ENCODE peak calls at places on chromosome 1, in five cellular contexts. One of them, this sample, is unnamed.

GRCh38 chr1:9909222-9910046 is 635 bp downstream of the CTNNBIP1 start:
- DNase-seq in fibroblast of lung: peak; percentile 36
- DNase-seq in sciatic nerve: peak; percentile 72
- DNase-seq in lower leg skin: no peak
- DNase-seq in stimulated activated CD8-positive, alpha-beta memory T cell treated with anti-CD3 and anti-CD28 coated beads, Interleukin-12 subunit alpha, Interleukin-12 subunit beta, amount 100 ng/mL, for 4 hours: peak; percentile 6
- DNase-seq in this sample: peak; percentile 49

GRCh38 chr1:15430787-15431570 is 7.3 kb upstream of the CTRC start:
- DNase-seq in lower leg skin: peak; percentile 49
- DNase-seq in sciatic nerve: peak; percentile 87
- DNase-seq in stimulated activated CD8-positive, alpha-beta memory T cell treated with anti-CD3 and anti-CD28 coated beads, Interleukin-12 subunit alpha, Interleukin-12 subunit beta, amount 100 ng/mL, for 4 hours: peak; percentile 56
- DNase-seq in fibroblast of lung: no peak
- DNase-seq in this sample: peak; percentile 70

GRCh38 chr1:33696962-33697361 is 166.9 kb upstream of the HMGB4 start:
- DNase-seq in sciatic nerve: no peak
- DNase-seq in stimulated activated CD8-positive, alpha-beta memory T cell treated with anti-CD3 and anti-CD28 coated beads, Interleukin-12 subunit alpha, Interleukin-12 subunit beta, amount 100 ng/mL, for 4 hours: no peak
- DNase-seq in lower leg skin: no peak
- DNase-seq in fibroblast of lung: no peak
- DNase-seq in this sample: no peak

GRCh38 chr1:109111386-109112055 is 2.4 kb upstream of the ELAPOR1 start:
- DNase-seq in fibroblast of lung: no peak
- DNase-seq in sciatic nerve: no peak
- DNase-seq in lower leg skin: no peak
- DNase-seq in stimulated activated CD8-positive, alpha-beta memory T cell treated with anti-CD3 and anti-CD28 coated beads, Interleukin-12 subunit alpha, Interleukin-12 subunit beta, amount 100 ng/mL, for 4 hours: no peak
- DNase-seq in this sample: no peak

GRCh38 chr1:53640696-53641065 is 98.3 kb downstream of the GLIS1 start:
- DNase-seq in stimulated activated CD8-positive, alpha-beta memory T cell treated with anti-CD3 and anti-CD28 coated beads, Interleukin-12 subunit alpha, Interleukin-12 subunit beta, amount 100 ng/mL, for 4 hours: no peak
- DNase-seq in lower leg skin: no peak
- DNase-seq in fibroblast of lung: no peak
- DNase-seq in sciatic nerve: peak; percentile 17
- DNase-seq in this sample: no peak

GRCh38 chr1:201119826-201120225 is 7.2 kb downstream of the ASCL5 start:
- DNase-seq in sciatic nerve: no peak
- DNase-seq in fibroblast of lung: no peak
- DNase-seq in lower leg skin: no peak
- DNase-seq in stimulated activated CD8-positive, alpha-beta memory T cell treated with anti-CD3 and anti-CD28 coated beads, Interleukin-12 subunit alpha, Interleukin-12 subunit beta, amount 100 ng/mL, for 4 hours: no peak
- DNase-seq in this sample: no peak

GRCh38 chr1:86380257-86380861 is 15.8 kb downstream of the ODF2L start:
- DNase-seq in fibroblast of lung: peak; percentile 74
- DNase-seq in lower leg skin: no peak
- DNase-seq in sciatic nerve: no peak
- DNase-seq in stimulated activated CD8-positive, alpha-beta memory T cell treated with anti-CD3 and anti-CD28 coated beads, Interleukin-12 subunit alpha, Interleukin-12 subunit beta, amount 100 ng/mL, for 4 hours: no peak
- DNase-seq in this sample: no peak

GRCh38 chr1:185894806-185895205 is 160.6 kb downstream of the HMCN1 start:
- DNase-seq in fibroblast of lung: peak; percentile 59
- DNase-seq in lower leg skin: no peak
- DNase-seq in stimulated activated CD8-positive, alpha-beta memory T cell treated with anti-CD3 and anti-CD28 coated beads, Interleukin-12 subunit alpha, Interleukin-12 subunit beta, amount 100 ng/mL, for 4 hours: no peak
- DNase-seq in sciatic nerve: no peak
- DNase-seq in this sample: no peak

GRCh38 chr1:238951809-238952208 is 434.6 kb upstream of the CHRM3 start:
- DNase-seq in sciatic nerve: no peak
- DNase-seq in stimulated activated CD8-positive, alpha-beta memory T cell treated with anti-CD3 and anti-CD28 coated beads, Interleukin-12 subunit alpha, Interleukin-12 subunit beta, amount 100 ng/mL, for 4 hours: no peak
- DNase-seq in fibroblast of lung: peak; percentile 61
- DNase-seq in lower leg skin: no peak
- DNase-seq in this sample: no peak

GRCh38 chr1:85621430-85621829 is 40.9 kb downstream of the CCN1 start:
- DNase-seq in sciatic nerve: no peak
- DNase-seq in stimulated activated CD8-positive, alpha-beta memory T cell treated with anti-CD3 and anti-CD28 coated beads, Interleukin-12 subunit alpha, Interleukin-12 subunit beta, amount 100 ng/mL, for 4 hours: no peak
- DNase-seq in lower leg skin: no peak
- DNase-seq in fibroblast of lung: no peak
- DNase-seq in this sample: no peak

This sample was measured in upper lobe of left lung.